ENCODE peak calls at places on chromosomes 11 and 22, in four cellular contexts. T, M, U and S are unnamed samples.

GRCh38 chr11:95092549-95093324 is 3.1 kb downstream of the ENDOD1 start:
- DNase-seq in T (no peak), M (no peak), U (peak), S (no peak)

GRCh38 chr11:8356731-8357504 is 93.2 kb upstream of the LMO1 start:
- DNase-seq in T (no peak), M (peak), U (no peak), S (no peak)

GRCh38 chr11:132187814-132188213 is 817.4 kb downstream of the NTM start:
- DNase-seq in T (no peak), M (no peak), U (no peak), S (no peak)

GRCh38 chr11:70641366-70641765 is 243.0 kb downstream of the CTTN start:
- DNase-seq in T (no peak), M (no peak), U (no peak), S (no peak)

GRCh38 chr22:35314161-35314942 is 14.7 kb downstream of the TOM1 start:
- DNase-seq in T (no peak), M (no peak), U (no peak), S (peak)

GRCh38 chr11:122852071-122852831 is 14.0 kb downstream of the CRTAM start:
- DNase-seq in T (no peak), M (no peak), U (no peak), S (no peak)

GRCh38 chr11:70942593-70942992 is 309.8 kb downstream of the SHANK2 start:
- DNase-seq in T (no peak), M (no peak), U (no peak), S (no peak)

GRCh38 chr11:79201637-79202347 is 239.0 kb downstream of the TENM4 start:
- DNase-seq in T (no peak), M (no peak), U (no peak), S (no peak)

GRCh38 chr22:43433451-43433850 is 21.6 kb downstream of the MPPED1 start:
- DNase-seq in T (no peak), M (no peak), U (no peak), S (no peak)

GRCh38 chr11:282630-283360 is 4.6 kb downstream of the NLRP6 start:
- DNase-seq in T (no peak), M (no peak), U (no peak), S (no peak)

GRCh38 chr11:77418981-77419592 is 54.8 kb downstream of the PAK1 start:
- DNase-seq in T (no peak), M (no peak), U (no peak), S (no peak)

GRCh38 chr11:114876231-114876630 is 197.9 kb downstream of the NXPE2 start:
- DNase-seq in T (no peak), M (no peak), U (no peak), S (no peak)

GRCh38 chr11:8368772-8369171 is 105.1 kb upstream of the LMO1 start:
- DNase-seq in T (no peak), M (no peak), U (no peak), S (no peak)

GRCh38 chr11:121067453-121067852 is 33.6 kb upstream of the TECTA start:
- DNase-seq in T (no peak), M (no peak), U (no peak), S (no peak)

GRCh38 chr22:40808018-40808841 is 10.9 kb downstream of the SLC25A17 start:
- DNase-seq in T (no peak), M (no peak), U (no peak), S (no peak)

GRCh38 chr11:78343303-78343702 is 74.3 kb downstream of the GAB2 start:
- DNase-seq in T (no peak), M (no peak), U (no peak), S (no peak)